ENCODE peak calls at places on chromosomes 3 and 15, in seven cellular contexts. V, I, H, Y, X, B and E are unnamed samples. For H3K9me3, the result is how much of the 10 kb centered on the place peaks cover.

GRCh38 chr3:71050521-71051258 is 532.8 kb downstream of the FOXP1 start:
- DNase-seq in V (peak), I (no peak), H (no peak), Y (no peak), X (no peak), B (no peak), E (no peak)

GRCh38 chr3:111151438-111151837 is 79.8 kb downstream of the NECTIN3 start:
- DNase-seq in V (peak), I (no peak), H (no peak), Y (no peak), X (no peak), B (no peak), E (no peak)

GRCh38 chr3:7211740-7212139 is 350.8 kb downstream of the GRM7 start:
- DNase-seq in V (no peak), I (no peak), H (no peak), Y (no peak), X (no peak), B (no peak), E (no peak)

GRCh38 chr15:70149667-70150404 is 52.1 kb upstream of the TLE3 start:
- DNase-seq in V (peak), I (no peak), H (no peak), Y (no peak), X (no peak), B (no peak), E (no peak)

GRCh38 chr3:46664188-46664970 is 29.1 kb downstream of the ALS2CL start:
- DNase-seq in V (no peak), I (no peak), H (peak), Y (peak), X (no peak), B (no peak), E (peak)

GRCh38 chr3:8486945-8487344 is 14.7 kb upstream of the LMCD1 start:
- DNase-seq in V (no peak), I (no peak), H (no peak), Y (no peak), X (no peak), B (no peak), E (no peak)

GRCh38 chr3:127668906-127669305 is 3.8 kb upstream of the ABTB1 start:
- DNase-seq in V (no peak), I (peak), H (no peak), Y (peak), X (no peak), B (no peak), E (no peak)

GRCh38 chr3:115903843-115904242 is 280.5 kb downstream of the GAP43 start:
- DNase-seq in V (no peak), I (no peak), H (no peak), Y (no peak), X (no peak), B (no peak), E (no peak)

GRCh38 chr3:45275006-45275704 is 49.1 kb upstream of the TMEM158 start:
- DNase-seq in V (no peak), I (no peak), H (no peak), Y (no peak), X (no peak), B (no peak), E (no peak)

GRCh38 chr15:68807249-68807648 is 13.4 kb downstream of the ANP32A start:
- DNase-seq in V (no peak), I (no peak), H (no peak), Y (no peak), X (no peak), B (no peak), E (no peak)

GRCh38 chr15:64344651-64345262 is 11.2 kb downstream of the CSNK1G1 start:
- DNase-seq in V (no peak), I (no peak), H (no peak), Y (no peak), X (no peak), B (no peak), E (no peak)

GRCh38 chr15:58440922-58441321 is 9.1 kb downstream of the LIPC start:
- DNase-seq in V (peak), I (no peak), H (peak), Y (peak), X (no peak), B (no peak), E (peak)

GRCh38 chr15:88166330-88166993 is 90.1 kb downstream of the NTRK3 start:
- DNase-seq in V (no peak), I (peak), H (no peak), Y (no peak), X (no peak), B (no peak), E (no peak)

GRCh38 chr3:136193273-136194043 is 2.7 kb downstream of the MSL2 start:
- DNase-seq in V (peak), I (no peak), H (no peak), Y (no peak), X (no peak), B (no peak), E (no peak)

GRCh38 chr15:87144775-87145174 is 1065.1 kb downstream of the AGBL1 start:
- DNase-seq in V (peak), I (no peak), H (no peak), Y (no peak), X (no peak), B (no peak), E (no peak)

GRCh38 chr3:147008886-147009285 is 397.5 kb downstream of the ZIC4 start:
- DNase-seq in V (no peak), I (no peak), H (no peak), Y (no peak), X (no peak), B (no peak), E (no peak)

GRCh38 chr15:31016446-31016915 is 25.1 kb upstream of the MTMR10 start:
- DNase-seq in V (peak), I (no peak), H (no peak), Y (no peak), X (no peak), B (no peak), E (no peak)

GRCh38 chr3:112004664-112005063 is 5.9 kb downstream of the TAGLN3 start:
- DNase-seq in V (no peak), I (no peak), H (no peak), Y (no peak), X (no peak), B (no peak), E (no peak)

GRCh38 chr15:69056365-69056764 is 41.9 kb downstream of the NOX5 start:
- DNase-seq in V (peak), I (no peak), H (no peak), Y (no peak), X (no peak), B (no peak), E (no peak)

GRCh38 chr15:39627456-39628130 is 46.7 kb downstream of the THBS1 start:
- DNase-seq in V (no peak), I (no peak), H (no peak), Y (no peak), X (no peak), B (no peak), E (no peak)

GRCh38 chr3:9179826-9180763 is 69.4 kb downstream of the SRGAP3 start:
- DNase-seq in V (no peak), I (no peak), H (no peak), Y (no peak), X (no peak), B (no peak), E (no peak)

GRCh38 chr3:155385896-155386295 is 92.4 kb upstream of the STRIT1 start:
- DNase-seq in V (no peak), I (no peak), H (no peak), Y (no peak), X (no peak), B (no peak), E (no peak)

GRCh38 chr3:5055352-5056004 is 66.6 kb upstream of the ARL8B start:
- DNase-seq in V (no peak), I (no peak), H (no peak), Y (no peak), X (no peak), B (no peak), E (no peak)

GRCh38 chr3:71423151-71423906 is 160.2 kb downstream of the FOXP1 start:
- DNase-seq in V (peak), I (no peak), H (peak), Y (no peak), X (peak), B (no peak), E (no peak)

GRCh38 chr15:62601779-62602540 is 436.9 kb upstream of the C2CD4B start:
- DNase-seq in V (no peak), I (no peak), H (no peak), Y (no peak), X (no peak), B (no peak), E (no peak)

GRCh38 chr3:121152573-121152972 is 244.6 kb downstream of the STXBP5L start:
- DNase-seq in V (peak), I (no peak), H (no peak), Y (no peak), X (no peak), B (no peak), E (no peak)

GRCh38 chr3:104907507-104907906 is 459.2 kb upstream of the ALCAM start:
- DNase-seq in V (peak), I (peak), H (no peak), Y (no peak), X (no peak), B (no peak), E (no peak)

GRCh38 chr3:175287361-175287963 is 428.3 kb downstream of the NAALADL2 start:
- DNase-seq in V (no peak), I (no peak), H (no peak), Y (no peak), X (no peak), B (no peak), E (no peak)

DNA sequence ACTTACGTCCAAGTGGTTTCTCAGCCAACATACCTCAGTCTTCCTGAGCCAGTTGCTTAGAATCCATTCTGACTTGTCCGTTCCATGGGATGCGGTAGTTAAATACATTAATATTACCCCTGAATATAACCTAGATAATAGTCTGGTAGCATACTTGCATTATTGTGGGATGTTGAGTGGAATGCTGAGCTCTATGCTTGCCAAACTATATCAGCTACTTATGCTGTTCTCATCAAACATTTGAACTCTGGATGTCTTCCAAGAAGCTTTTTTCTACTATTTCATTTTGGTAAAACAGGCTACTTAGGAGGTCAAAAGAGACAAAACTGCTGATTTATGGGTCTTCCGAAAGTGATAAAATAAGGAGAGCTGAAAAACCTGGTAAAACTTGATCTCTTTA is 429.5 kb downstream of the NAALADL2 start:
- DNase-seq in V (no peak), I (no peak), H (no peak), Y (no peak), X (no peak), B (no peak), E (no peak)
- H3K4me3 ChIP-seq in V (no peak), I (no peak), H (no peak), Y (no peak), X (no peak), B (no peak), E (no peak)

GRCh38 chr15:101118116-101118515 is 133.7 kb downstream of the CHSY1 start:
- DNase-seq in V (no peak), I (no peak), H (no peak), Y (no peak), X (no peak), B (no peak), E (no peak)

GRCh38 chr15:101115887-101116680 is 135.8 kb downstream of the CHSY1 start:
- DNase-seq in V (no peak), I (peak), H (no peak), Y (peak), X (no peak), B (no peak), E (peak)

GRCh38 chr15:101115318-101115886 is 136.4 kb downstream of the CHSY1 start:
- DNase-seq in V (no peak), I (peak), H (no peak), Y (no peak), X (no peak), B (no peak), E (no peak)

GRCh38 chr15:101118615-101119014 is 133.2 kb downstream of the CHSY1 start:
- DNase-seq in V (no peak), I (peak), H (no peak), Y (no peak), X (no peak), B (no peak), E (no peak)

GRCh38 chr15:101116681-101116976 is 135.2 kb downstream of the CHSY1 start:
- DNase-seq in V (no peak), I (peak), H (no peak), Y (no peak), X (no peak), B (no peak), E (no peak)
- H3K27ac ChIP-seq in V (no peak), I (no peak), H (no peak), Y (no peak), X (no peak), B (no peak), E (no peak)

DNA sequence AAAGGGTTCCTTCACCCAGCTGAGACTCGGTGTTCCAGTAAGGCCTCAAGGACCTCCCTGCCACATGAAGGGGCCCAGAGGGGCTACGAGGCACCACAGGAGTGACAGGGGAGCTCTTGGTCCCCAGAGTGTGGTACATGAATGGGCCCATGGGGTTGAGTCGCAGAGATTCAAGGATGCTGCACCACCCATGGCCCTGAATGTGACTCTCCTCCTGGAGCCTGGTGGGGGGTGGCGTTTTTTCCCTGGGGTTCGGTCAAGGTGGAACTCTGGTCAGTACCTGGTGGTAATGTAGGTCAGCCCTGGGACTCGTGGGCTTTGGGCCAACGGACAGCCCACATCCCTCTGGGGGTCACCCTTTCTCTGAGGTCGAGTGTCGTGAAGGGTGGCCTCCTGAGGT is 204.0 kb downstream of the UBE3A start:
- DNase-seq in V (no peak), I (no peak), H (no peak), Y (no peak), X (no peak), B (no peak), E (no peak)
- H3K9me3 ChIP-seq in V (half or more), I (under half), H (under half), Y (under half), X (under half), B (under half), E (under half)

GRCh38 chr3:129238945-129239705 is 10.3 kb upstream of the COPG1 start:
- DNase-seq in V (peak), I (no peak), H (no peak), Y (no peak), X (peak), B (no peak), E (peak)

GRCh38 chr3:129233538-129233937 is 15.9 kb upstream of the COPG1 start:
- DNase-seq in V (no peak), I (no peak), H (peak), Y (peak), X (no peak), B (no peak), E (peak)

GRCh38 chr3:129231331-129232119 is 17.9 kb upstream of the COPG1 start:
- DNase-seq in V (peak), I (peak), H (no peak), Y (no peak), X (no peak), B (no peak), E (no peak)

GRCh38 chr3:129234441-129234840 is 15.0 kb upstream of the COPG1 start:
- DNase-seq in V (no peak), I (no peak), H (no peak), Y (no peak), X (no peak), B (no peak), E (no peak)

DNA sequence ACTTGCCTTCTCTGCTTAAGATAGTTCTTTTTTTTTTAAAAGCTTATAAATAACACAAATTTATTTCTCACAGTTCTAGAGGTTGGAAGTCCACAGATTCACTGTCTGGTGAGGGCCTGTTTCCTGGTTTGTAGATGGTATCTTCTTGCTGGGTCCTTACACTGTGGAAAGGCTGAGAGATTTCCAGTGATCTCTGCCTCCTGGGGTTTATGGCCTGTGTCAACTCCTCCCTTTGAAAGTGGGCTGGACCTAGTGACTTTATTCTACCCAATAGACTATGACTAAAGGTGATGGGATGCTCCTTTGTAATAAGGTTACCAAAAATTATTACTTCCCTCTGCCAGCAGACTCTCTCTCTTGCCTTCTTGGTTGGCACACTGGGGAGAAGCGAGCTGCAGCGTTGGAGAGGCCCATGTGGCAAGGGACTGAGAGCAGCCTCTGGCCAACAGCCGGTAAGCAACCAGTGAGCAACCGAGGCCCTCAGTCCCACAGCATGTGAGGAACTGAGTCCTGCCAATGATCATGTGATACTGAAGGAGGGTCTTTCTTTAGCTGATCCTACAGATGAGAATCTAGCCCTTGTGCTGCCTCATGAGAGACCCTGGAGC is 14.0 kb upstream of the COPG1 start:
- DNase-seq in V (no peak), I (no peak), H (no peak), Y (no peak), X (no peak), B (no peak), E (no peak)
- H3K4me3 ChIP-seq in V (no peak), I (no peak), H (no peak), Y (no peak), X (no peak), B (no peak), E (no peak)

GRCh38 chr3:126127904-126128303 is 44.0 kb upstream of the SLC41A3 start:
- DNase-seq in V (no peak), I (peak), H (peak), Y (peak), X (no peak), B (no peak), E (peak)
- H3K27ac ChIP-seq in V (no peak), I (no peak), H (no peak), Y (no peak), X (no peak), B (no peak), E (no peak)

GRCh38 chr3:185236969-185237368 is 16.9 kb downstream of the EHHADH start:
- DNase-seq in V (no peak), I (no peak), H (no peak), Y (no peak), X (no peak), B (no peak), E (no peak)
- H3K9me3 ChIP-seq in V (under half), I (under half), H (under half), Y (under half), X (under half), B (under half), E (under half)

GRCh38 chr15:96947296-96947695 is 616.8 kb downstream of the NR2F2 start:
- DNase-seq in V (no peak), I (no peak), H (no peak), Y (no peak), X (no peak), B (no peak), E (no peak)
- H3K4me3 ChIP-seq in V (no peak), I (no peak), H (no peak), Y (no peak), X (peak), B (no peak), E (no peak)

DNA sequence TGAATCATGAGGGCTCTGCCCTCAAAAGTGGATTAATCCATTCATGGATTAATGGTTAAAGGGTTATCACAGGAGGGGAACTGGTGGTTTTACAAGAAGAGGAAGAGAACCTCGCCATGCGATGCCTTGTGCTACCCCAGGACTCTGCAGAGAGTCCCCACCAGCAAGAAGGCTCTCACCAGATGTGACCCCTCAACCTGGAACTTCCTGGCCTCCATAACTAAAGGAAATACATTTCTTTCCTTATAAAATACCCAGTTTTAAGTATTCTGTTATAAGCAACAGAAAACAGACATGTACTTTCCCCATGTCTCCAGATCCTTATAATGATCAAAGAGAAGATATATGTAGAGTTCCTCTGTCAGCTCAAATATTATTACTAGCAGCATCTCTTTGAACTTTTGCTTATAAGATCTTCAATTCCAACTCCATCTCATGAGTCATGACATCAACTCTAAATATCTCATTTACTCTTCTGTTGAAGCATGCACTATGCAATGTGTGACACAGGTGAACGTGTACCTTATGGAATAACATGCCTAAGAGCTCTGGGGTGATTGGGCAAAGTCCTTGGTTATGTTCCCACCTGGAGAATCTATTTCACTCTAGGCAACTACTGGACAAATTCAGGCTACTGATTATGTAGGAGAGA is 37.5 kb upstream of the ZBTB38 start:
- DNase-seq in V (no peak), I (no peak), H (no peak), Y (no peak), X (no peak), B (no peak), E (no peak)
- H3K27ac ChIP-seq in V (no peak), I (no peak), H (peak), Y (no peak), X (no peak), B (no peak), E (no peak)